ENCODE peak calls at places on chromosomes 6 and 20, in six cellular contexts. One of them, this sample, is unnamed.

GRCh38 chr20:4136078-4136966 is 121.0 kb upstream of the RNF24 start:
- DNase-seq in germinal center: no peak
- DNase-seq in mucosa of gallbladder: no peak
- DNase-seq in Calu3: no peak
- DNase-seq in HTR-8/SVneo: no peak
- DNase-seq in NB4: no peak
- DNase-seq in this sample: no peak

GRCh38 chr20:6381887-6382286 is 259.1 kb upstream of the FERMT1 start:
- DNase-seq in mucosa of gallbladder: no peak
- DNase-seq in Calu3: peak; percentile 6
- DNase-seq in NB4: no peak
- DNase-seq in germinal center: no peak
- DNase-seq in HTR-8/SVneo: no peak
- DNase-seq in this sample: no peak

GRCh38 chr20:63071541-63072181 is 64.9 kb upstream of the BHLHE23 start:
- DNase-seq in Calu3: no peak
- DNase-seq in HTR-8/SVneo: peak; percentile 75
- DNase-seq in mucosa of gallbladder: no peak
- DNase-seq in germinal center: peak; percentile 37
- DNase-seq in NB4: no peak
- DNase-seq in this sample: no peak

GRCh38 chr20:25000268-25000801 is 7.8 kb upstream of the APMAP start:
- DNase-seq in HTR-8/SVneo: peak; percentile 51
- DNase-seq in germinal center: no peak
- DNase-seq in Calu3: peak; percentile 62
- DNase-seq in NB4: peak; percentile 19
- DNase-seq in mucosa of gallbladder: peak; percentile 91
- DNase-seq in this sample: no peak

GRCh38 chr6:111605100-111605748 is 454 bp downstream of the TRAF3IP2 start:
- DNase-seq in HTR-8/SVneo: peak; percentile 70
- DNase-seq in NB4: peak; percentile 72
- DNase-seq in mucosa of gallbladder: peak; percentile 58
- DNase-seq in germinal center: peak; percentile 40
- DNase-seq in Calu3: peak; percentile 40
- DNase-seq in this sample: peak; percentile 21

GRCh38 chr20:37803476-37804307 is 99.2 kb upstream of the VSTM2L start:
- DNase-seq in HTR-8/SVneo: no peak
- DNase-seq in mucosa of gallbladder: no peak
- DNase-seq in NB4: peak; percentile 69
- DNase-seq in Calu3: no peak
- DNase-seq in germinal center: peak; percentile 57
- DNase-seq in this sample: no peak

GRCh38 chr20:45867811-45868176 is 10.4 kb downstream of the ZSWIM3 start:
- DNase-seq in HTR-8/SVneo: no peak
- DNase-seq in germinal center: no peak
- DNase-seq in mucosa of gallbladder: no peak
- DNase-seq in Calu3: no peak
- DNase-seq in NB4: no peak
- DNase-seq in this sample: no peak

GRCh38 chr6:130467146-130467545 is 101.3 kb downstream of the TMEM200A start:
- DNase-seq in NB4: no peak
- DNase-seq in Calu3: no peak
- DNase-seq in germinal center: no peak
- DNase-seq in HTR-8/SVneo: no peak
- DNase-seq in mucosa of gallbladder: no peak
- DNase-seq in this sample: no peak

GRCh38 chr6:125201961-125202729 is 48.6 kb downstream of the TPD52L1 start:
- DNase-seq in mucosa of gallbladder: peak; percentile 69
- DNase-seq in HTR-8/SVneo: peak; percentile 51
- DNase-seq in Calu3: peak; percentile 74
- DNase-seq in germinal center: no peak
- DNase-seq in NB4: no peak
- DNase-seq in this sample: no peak

GRCh38 chr6:28373925-28374324 is 24.2 kb downstream of the ZKSCAN3 start:
- DNase-seq in germinal center: no peak
- DNase-seq in mucosa of gallbladder: no peak
- DNase-seq in Calu3: no peak
- DNase-seq in NB4: no peak
- DNase-seq in HTR-8/SVneo: no peak
- DNase-seq in this sample: no peak

GRCh38 chr20:5843054-5843731 is 93.0 kb downstream of the SHLD1 start:
- DNase-seq in NB4: peak; percentile 55
- DNase-seq in HTR-8/SVneo: no peak
- DNase-seq in Calu3: no peak
- DNase-seq in germinal center: no peak
- DNase-seq in mucosa of gallbladder: no peak
- DNase-seq in this sample: no peak

GRCh38 chr6:46129301-46129633 is 522 bp upstream of the ENPP4 start:
- DNase-seq in NB4: no peak
- DNase-seq in germinal center: no peak
- DNase-seq in HTR-8/SVneo: no peak
- DNase-seq in Calu3: no peak
- DNase-seq in mucosa of gallbladder: no peak
- DNase-seq in this sample: no peak

GRCh38 chr6:170006524-170007467 is 255.4 kb downstream of the ERMARD start:
- DNase-seq in mucosa of gallbladder: no peak
- DNase-seq in NB4: no peak
- DNase-seq in germinal center: no peak
- DNase-seq in Calu3: no peak
- DNase-seq in HTR-8/SVneo: no peak
- DNase-seq in this sample: peak; percentile 11

GRCh38 chr6:144816936-144817335 is 531.8 kb downstream of the UTRN start:
- DNase-seq in mucosa of gallbladder: no peak
- DNase-seq in HTR-8/SVneo: no peak
- DNase-seq in germinal center: no peak
- DNase-seq in Calu3: no peak
- DNase-seq in NB4: no peak
- DNase-seq in this sample: no peak

GRCh38 chr20:9492067-9492466 is 22.3 kb upstream of the LAMP5 start:
- DNase-seq in germinal center: no peak
- DNase-seq in HTR-8/SVneo: no peak
- DNase-seq in NB4: no peak
- DNase-seq in mucosa of gallbladder: no peak
- DNase-seq in Calu3: no peak
- DNase-seq in this sample: no peak

GRCh38 chr6:123804771-123805540 is 1.3 kb downstream of the NKAIN2 start:
- DNase-seq in NB4: no peak
- DNase-seq in Calu3: no peak
- DNase-seq in mucosa of gallbladder: no peak
- DNase-seq in HTR-8/SVneo: no peak
- DNase-seq in germinal center: no peak
- DNase-seq in this sample: no peak